ENCODE peak calls at places on chromosomes 11 and 22, in six cellular contexts. A, T, J, C, U and S are unnamed samples.

GRCh38 chr11:2156416-2157182 is 4.4 kb downstream of the INS start:
- DNase-seq in T (no peak), U (peak; percentile 61), C (no peak), A (peak; percentile 54), J (peak; percentile 71), S (peak; percentile 56)

GRCh38 chr11:65444314-65445051 is 21.9 kb downstream of the NEAT1 start:
- DNase-seq in A (no peak), U (peak; percentile 42), C (no peak), J (no peak), T (no peak), S (no peak)

GRCh38 chr11:36234825-36235224 is 54.4 kb downstream of the COMMD9 start:
- DNase-seq in J (no peak), U (no peak), C (no peak), A (no peak), T (no peak), S (no peak)

GRCh38 chr11:12727556-12728070 is 53.4 kb downstream of the TEAD1 start:
- DNase-seq in T (no peak), C (no peak), A (no peak), J (no peak), U (peak; percentile 50), S (no peak)

GRCh38 chr11:35418282-35418846 is 994 bp downstream of the SLC1A2 start:
- DNase-seq in T (no peak), A (peak; percentile 53), J (peak; percentile 3), U (no peak), C (no peak), S (no peak)

GRCh38 chr11:119166368-119167076 is 2.0 kb upstream of the NLRX1 start:
- DNase-seq in C (peak; percentile 98), J (no peak), U (peak; percentile 32), A (no peak), T (no peak), S (no peak)

GRCh38 chr11:43930868-43931716 is 11.3 kb upstream of the C11orf96 start:
- DNase-seq in C (peak; percentile 26), J (no peak), A (no peak), U (peak; percentile 58), T (no peak), S (no peak)

GRCh38 chr22:24961217-24961844 is 8.8 kb downstream of the KIAA1671 start:
- DNase-seq in C (no peak), U (no peak), J (no peak), A (no peak), T (no peak), S (no peak)

GRCh38 chr11:112852141-112852853 is 108.9 kb upstream of the NCAM1 start:
- DNase-seq in A (no peak), T (no peak), C (peak; percentile 40), U (no peak), J (no peak), S (no peak)

GRCh38 chr11:65609236-65609635 is 4.8 kb downstream of the MAP3K11 start:
- DNase-seq in U (no peak), T (no peak), J (no peak), A (no peak), C (no peak), S (no peak)

GRCh38 chr11:117825538-117826359 is 1.2 kb upstream of the FXYD2 start:
- DNase-seq in C (no peak), A (no peak), T (no peak), U (no peak), J (no peak), S (peak; percentile 52)

GRCh38 chr22:39144101-39144815 is 8.2 kb downstream of the CBX7 start:
- DNase-seq in J (no peak), U (no peak), C (no peak), T (no peak), A (peak; percentile 61), S (peak; percentile 77)

GRCh38 chr22:46131151-46131587 is 19.2 kb upstream of the PPARA start:
- DNase-seq in A (peak; percentile 61), J (no peak), C (no peak), T (no peak), U (no peak), S (no peak)

GRCh38 chr11:15289718-15290117 is 175.0 kb downstream of the INSC start:
- DNase-seq in U (no peak), J (no peak), A (no peak), C (no peak), T (no peak), S (no peak)

GRCh38 chr11:130599073-130599654 is 150.7 kb downstream of the ADAMTS15 start:
- DNase-seq in C (no peak), A (peak; percentile 42), U (no peak), T (no peak), J (no peak), S (no peak)

GRCh38 chr11:17864478-17864941 is 129.9 kb downstream of the KCNC1 start:
- DNase-seq in U (peak; percentile 1), A (peak; percentile 54), C (no peak), J (no peak), T (no peak), S (no peak)

GRCh38 chr11:69049490-69049867 is 747 bp downstream of the TPCN2 start:
- DNase-seq in A (no peak), J (no peak), T (no peak), C (no peak), U (no peak), S (peak; percentile 37)
- H3K4me2 ChIP-seq in A (peak overlapping the region; percentile 32), J (peak overlapping the region; percentile 99), T (peak overlapping the region; percentile 95), C (peak overlapping the region; percentile 91), U (peak overlapping the region; percentile 60), S (peak overlapping the region; percentile 98)

DNA sequence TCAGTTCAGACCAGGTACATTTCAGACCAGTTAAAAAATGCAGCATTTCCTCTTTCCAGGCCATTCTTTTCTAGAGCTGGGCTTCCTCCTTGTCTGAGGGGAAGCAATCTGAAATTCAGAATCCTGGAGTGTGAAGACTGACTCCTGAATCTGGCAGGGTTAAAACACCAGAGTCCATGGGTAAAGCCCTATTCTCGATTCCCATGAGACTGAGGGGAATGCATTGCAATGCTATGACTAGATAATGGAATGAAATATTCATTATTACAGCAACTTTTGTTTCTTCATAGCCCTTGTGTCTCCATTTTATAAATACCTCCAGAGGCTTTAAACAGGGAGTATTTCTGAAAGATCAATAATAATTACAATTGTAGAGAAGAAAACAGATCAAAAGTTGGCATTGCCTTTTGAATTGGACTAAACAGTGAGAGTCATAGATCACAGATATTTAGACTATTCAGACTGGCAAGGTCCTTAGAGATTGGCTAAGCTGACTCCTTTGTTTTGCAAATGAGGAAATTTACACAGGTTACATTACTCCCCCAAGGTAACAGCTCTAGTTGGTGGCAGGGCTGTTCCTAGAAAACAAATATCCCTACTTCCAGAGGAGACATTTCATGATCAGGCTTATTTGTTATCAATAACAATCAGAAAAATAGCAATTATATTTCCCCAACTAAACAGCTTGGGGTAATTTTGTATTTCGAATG is 632.6 kb upstream of the KIRREL3 start:
- DNase-seq in C (no peak), A (peak; percentile 58), J (no peak), U (no peak), T (no peak), S (no peak)
- H3K27ac ChIP-seq in C (no peak overlapping the region), A (no peak overlapping the region), J (no peak overlapping the region), U (no peak overlapping the region), T (no peak overlapping the region), S (no peak overlapping the region)

GRCh38 chr11:3165152-3165705 is at the start of gene OSBPL5:
- DNase-seq in C (no peak), T (no peak), J (no peak), U (peak; percentile 61), A (peak; percentile 18), S (peak; percentile 85)
- H3K4me2 ChIP-seq in C (peak within 1 kb of the TSS; percentile 56), T (peak within 1 kb of the TSS; percentile 95), J (peak within 1 kb of the TSS; percentile 99), U (peak within 1 kb of the TSS; percentile 65), A (peak within 1 kb of the TSS; percentile 29), S (peak within 1 kb of the TSS; percentile 98)

GRCh38 chr11:27673979-27674663 is 26.1 kb downstream of the BDNF start:
- DNase-seq in T (no peak), U (no peak), A (no peak), J (no peak), C (no peak), S (no peak)

GRCh38 chr11:27677108-27677507 is 23.1 kb downstream of the BDNF start:
- DNase-seq in A (no peak), T (no peak), U (no peak), C (no peak), J (no peak), S (no peak)

GRCh38 chr11:27679136-27680015 is 20.9 kb downstream of the BDNF start:
- DNase-seq in C (no peak), U (no peak), J (no peak), A (no peak), T (no peak), S (no peak)

GRCh38 chr11:27681664-27682063 is 18.6 kb downstream of the BDNF start:
- DNase-seq in J (no peak), A (no peak), U (no peak), T (no peak), C (no peak), S (no peak)

DNA sequence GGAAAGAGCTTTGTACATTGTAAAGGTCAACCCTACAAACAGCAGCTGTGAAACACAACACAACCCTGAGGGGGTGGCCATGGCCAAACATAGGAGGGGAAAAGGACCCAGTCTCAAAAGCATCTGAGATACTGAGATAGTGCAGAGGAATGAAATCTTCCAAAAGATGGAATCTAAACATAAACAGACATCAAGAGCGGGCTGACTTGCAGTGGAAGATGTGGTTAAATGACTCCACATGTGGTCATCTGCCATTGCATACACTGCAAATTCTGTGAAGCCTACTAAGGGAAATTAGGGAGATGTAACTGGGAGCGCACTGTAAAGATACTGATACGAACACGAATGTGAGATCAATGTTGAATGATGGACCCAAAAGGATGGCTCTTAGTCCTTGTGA is 22.0 kb downstream of the BDNF start:
- DNase-seq in J (no peak), U (no peak), C (no peak), A (no peak), T (no peak), S (no peak)
- H3K27ac ChIP-seq in J (no peak overlapping the region), U (no peak overlapping the region), C (no peak overlapping the region), A (no peak overlapping the region), T (no peak overlapping the region), S (no peak overlapping the region)

GRCh38 chr11:129292092-129292491 is 83.6 kb upstream of the BARX2 start:
- DNase-seq in T (no peak), A (no peak), C (no peak), U (no peak), J (no peak), S (no peak)

GRCh38 chr11:129292768-129293167 is 82.9 kb upstream of the BARX2 start:
- DNase-seq in A (no peak), T (no peak), C (no peak), U (no peak), J (no peak), S (no peak)

GRCh38 chr11:129289350-129290040 is 86.2 kb upstream of the BARX2 start:
- DNase-seq in J (no peak), A (no peak), T (no peak), U (no peak), C (no peak), S (no peak)

GRCh38 chr11:129291556-129291955 is 84.1 kb upstream of the BARX2 start:
- DNase-seq in J (no peak), C (no peak), T (no peak), A (no peak), U (no peak), S (no peak)

DNA sequence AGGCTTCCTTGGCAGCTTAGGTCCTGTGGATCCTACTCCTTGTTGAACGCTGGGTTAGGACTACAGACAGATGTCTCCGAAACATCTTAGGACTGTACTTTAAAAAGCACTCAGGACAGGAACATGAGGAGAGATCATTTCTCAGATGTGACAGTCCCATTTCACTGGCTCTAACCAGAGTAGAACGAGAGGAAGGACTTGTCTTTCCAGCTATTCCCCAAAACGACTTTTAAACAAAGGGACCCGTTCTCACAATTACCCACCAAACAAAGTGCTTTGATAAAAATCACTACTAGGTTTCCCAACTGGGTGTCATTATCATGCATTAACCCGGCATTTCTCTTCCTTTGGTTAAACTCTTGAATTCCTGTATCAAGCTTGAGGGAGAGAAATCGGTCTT is 84.7 kb upstream of the BARX2 start:
- DNase-seq in A (no peak), C (no peak), U (no peak), J (no peak), T (no peak), S (no peak)
- H3K4me2 ChIP-seq in A (no peak overlapping the region), C (no peak overlapping the region), U (no peak overlapping the region), J (no peak overlapping the region), T (no peak overlapping the region), S (no peak overlapping the region)